ENCODE peak calls at places on chromosome 21, in four cellular contexts. Q is ovary, N is heart left ventricle, C is Peyer's patch. F is an unnamed sample.

GRCh38 chr21:32207096-32207716 is 71.6 kb downstream of the MIS18A start:
- DNase-seq in Q (no peak), C (no peak), N (no peak), F (no peak)

GRCh38 chr21:16587671-16588379 is 858.0 kb downstream of the USP25 start:
- DNase-seq in N (peak; percentile 26), Q (peak; percentile 46), C (no peak), F (no peak)

GRCh38 chr21:42357307-42357706 is 6.5 kb upstream of the TFF2 start:
- DNase-seq in N (no peak), C (no peak), Q (no peak), F (no peak)

GRCh38 chr21:19049567-19049966 is 646.0 kb upstream of the TMPRSS15 start:
- DNase-seq in N (no peak), C (no peak), Q (no peak), F (no peak)

GRCh38 chr21:29155118-29155932 is 24.9 kb downstream of the MAP3K7CL start:
- DNase-seq in N (peak; percentile 75), C (no peak), Q (peak; percentile 15), F (no peak)

GRCh38 chr21:27796106-27796505 is 829.2 kb upstream of the ADAMTS5 start:
- DNase-seq in Q (no peak), N (no peak), C (no peak), F (no peak)

GRCh38 chr21:31536138-31536537 is 123.4 kb upstream of the SOD1 start:
- DNase-seq in Q (no peak), C (no peak), N (no peak), F (no peak)

GRCh38 chr21:29384608-29385359 is 86.1 kb downstream of the BACH1 start:
- DNase-seq in N (no peak), C (no peak), Q (no peak), F (no peak)

DNA sequence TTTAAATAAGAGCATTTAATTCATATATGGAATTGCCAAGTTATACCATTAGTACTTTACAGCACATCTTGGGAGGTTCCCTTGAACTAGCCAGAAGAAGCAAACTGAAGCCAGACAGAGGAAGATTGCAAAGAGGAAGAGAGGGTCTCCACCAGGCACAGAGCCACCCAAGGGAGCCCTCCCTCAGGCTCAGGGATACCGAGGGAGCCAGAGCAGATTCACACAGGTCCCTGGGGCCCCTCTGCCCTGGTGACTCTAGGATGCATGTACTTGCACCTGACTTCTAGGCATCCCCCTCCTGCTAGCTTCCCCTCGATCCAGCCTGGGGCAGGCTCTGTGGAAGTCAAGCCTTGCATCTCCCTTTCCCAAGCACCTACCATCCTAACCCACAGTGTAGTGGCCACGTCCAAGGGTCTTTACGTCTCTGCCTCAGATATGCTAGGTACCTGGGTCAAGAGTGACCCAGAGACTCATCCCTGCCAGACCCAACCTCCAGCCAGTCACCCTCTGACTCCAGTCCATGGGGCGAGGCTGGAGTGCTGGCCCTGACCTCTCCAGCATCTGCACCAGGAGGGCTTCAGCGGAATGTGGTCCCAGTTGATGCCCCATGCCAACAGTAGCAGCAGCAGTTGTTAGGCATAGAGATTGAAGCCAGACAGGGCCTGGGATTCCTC is 6.4 kb downstream of the IFNAR2 start:
- DNase-seq in Q (no peak), C (no peak), N (no peak), F (no peak)
- TF ChIP-seq POLR2A in Q (no peak), C (no peak), N (no peak), F (no peak)

DNA sequence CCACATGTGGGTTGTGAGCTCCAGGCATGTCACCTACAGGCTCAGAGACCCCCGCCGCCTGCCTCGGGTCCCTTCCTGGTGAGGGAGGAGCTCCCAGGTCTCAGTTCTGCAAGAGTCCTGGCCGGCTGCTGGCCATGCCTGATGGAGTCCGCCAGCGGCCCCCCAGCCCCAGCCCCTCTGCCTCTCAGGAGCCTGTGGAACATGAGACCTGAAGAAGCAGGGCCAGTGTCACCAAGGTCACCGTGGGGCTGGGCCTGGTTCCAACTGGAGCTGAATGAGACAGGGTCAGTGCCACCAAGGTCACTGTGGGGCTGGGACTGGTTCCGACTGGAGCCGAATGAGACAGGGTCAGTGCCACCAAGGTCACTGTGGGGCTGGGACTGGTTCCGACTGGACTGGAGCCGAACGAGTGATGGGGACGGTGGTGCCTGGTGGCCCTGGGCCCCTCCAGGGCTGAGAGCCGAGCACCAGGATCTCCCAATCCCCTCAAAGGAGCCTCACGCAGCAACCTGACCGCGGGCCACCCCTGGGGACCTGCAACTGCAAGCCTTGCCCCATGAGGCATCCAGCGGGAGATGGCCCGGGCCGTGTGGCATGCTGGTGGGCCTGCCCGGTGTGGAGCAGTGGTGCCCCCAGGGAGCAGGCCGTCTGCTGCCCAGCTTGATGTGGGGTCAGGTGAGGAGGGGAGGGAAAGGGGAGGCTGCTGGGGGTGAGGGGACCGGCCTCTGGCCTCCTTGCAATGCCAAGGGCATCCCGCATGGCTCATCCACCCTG is 14.5 kb upstream of the PTTG1IP start:
- DNase-seq in Q (no peak), C (no peak), N (no peak), F (no peak)
- TF ChIP-seq POLR2A in Q (no peak), C (no peak), N (no peak), F (no peak)

GRCh38 chr21:43689556-43690337 is 29.2 kb upstream of the PDXK start:
- DNase-seq in Q (no peak), N (no peak), C (no peak), F (no peak)
- TF ChIP-seq POLR2A in Q (no peak), N (no peak), C (no peak), F (no peak)

GRCh38 chr21:40671721-40672120 is 175.2 kb downstream of the DSCAM start:
- DNase-seq in Q (no peak), C (no peak), N (no peak), F (no peak)
- TF ChIP-seq POLR2A in Q (no peak), C (no peak), N (no peak), F (no peak)